ENCODE peak calls at places on chromosomes 4 and X, in four cellular contexts. Q is DND-41; J is CD8-positive, alpha-beta T cell; V is fibroblast of lung. W is an unnamed sample.

GRCh38 chrX:54248309-54248708 is 65.3 kb upstream of the FAM120C start:
- DNase-seq in Q (no peak), J (no peak), V (peak), W (peak)

GRCh38 chr4:48930654-48931053 is 24.1 kb upstream of the OCIAD2 start:
- DNase-seq in Q (no peak), J (no peak), V (no peak), W (no peak)

GRCh38 chr4:90226734-90227133 is 99.5 kb downstream of the CCSER1 start:
- DNase-seq in Q (no peak), J (no peak), V (no peak), W (no peak)

GRCh38 chrX:261858-262390 is 19.3 kb upstream of the PLCXD1 start:
- DNase-seq in Q (no peak), J (no peak), V (no peak), W (no peak)

GRCh38 chr4:38884254-38884653 is 16.6 kb downstream of the FAM114A1 start:
- DNase-seq in Q (no peak), J (no peak), V (no peak), W (no peak)

GRCh38 chrX:118181030-118181429 is 64.4 kb upstream of the KLHL13 start:
- DNase-seq in Q (no peak), J (no peak), V (peak), W (no peak)

GRCh38 chrX:43481601-43482000 is 174.5 kb upstream of the MAOA start:
- DNase-seq in Q (no peak), J (no peak), V (no peak), W (no peak)

GRCh38 chr4:86791126-86791525 is 58.1 kb downstream of the SLC10A6 start:
- DNase-seq in Q (peak), J (no peak), V (no peak), W (no peak)

GRCh38 chrX:15926622-15927021 is 72.0 kb upstream of the AP1S2 start:
- DNase-seq in Q (no peak), J (no peak), V (no peak), W (no peak)

GRCh38 chrX:21779095-21779494 is 21.2 kb upstream of the SMPX start:
- DNase-seq in Q (no peak), J (no peak), V (no peak), W (no peak)

GRCh38 chr4:10035130-10035529 is 13.8 kb upstream of the SLC2A9 start:
- DNase-seq in Q (no peak), J (no peak), V (no peak), W (no peak)

GRCh38 chr4:106017975-106018374 is 122.7 kb downstream of the NPNT start:
- DNase-seq in Q (no peak), J (no peak), V (no peak), W (no peak)

GRCh38 chr4:72394264-72394663 is 174.8 kb downstream of the ADAMTS3 start:
- DNase-seq in Q (no peak), J (no peak), V (no peak), W (no peak)

GRCh38 chrX:73765776-73766465 is 202.9 kb downstream of the CHIC1 start:
- DNase-seq in Q (peak), J (no peak), V (no peak), W (no peak)

GRCh38 chr4:20127626-20128025 is 124.1 kb upstream of the SLIT2 start:
- DNase-seq in Q (no peak), J (no peak), V (peak), W (no peak)

GRCh38 chr4:85402371-85402770 is 72.6 kb upstream of the ARHGAP24 start:
- DNase-seq in Q (no peak), J (no peak), V (peak), W (no peak)

DNA sequence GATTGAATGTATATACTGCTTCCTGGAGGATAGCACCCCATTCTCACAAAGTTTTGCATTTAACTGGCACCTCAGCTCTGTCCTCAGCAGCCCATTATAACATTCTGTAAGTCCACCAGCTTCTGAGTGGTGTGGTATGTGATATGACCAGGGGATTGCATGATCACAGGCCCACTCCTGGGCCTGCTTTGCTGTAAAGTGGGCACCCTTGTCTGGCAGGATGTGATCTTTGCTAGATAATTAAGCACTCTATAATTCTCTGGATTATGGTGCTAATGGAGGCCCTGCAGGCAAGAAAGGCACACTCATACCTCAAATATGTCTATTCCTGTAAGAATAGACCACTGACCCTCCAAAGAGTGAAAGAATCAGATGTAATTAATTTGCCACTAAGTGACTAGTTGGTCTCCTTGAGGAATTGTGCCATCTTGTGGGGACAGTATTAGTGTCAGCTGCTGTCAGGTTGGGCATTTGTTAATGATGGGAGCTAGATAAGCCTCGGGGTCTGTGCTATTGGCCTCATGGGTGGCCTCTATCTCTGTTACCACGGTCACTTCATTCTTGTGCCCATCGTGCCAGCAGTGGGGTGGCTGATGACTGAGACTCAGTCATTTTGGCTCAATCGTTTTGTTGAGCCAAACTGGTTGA is 2.2 kb upstream of the CFI start:
- DNase-seq in Q (peak), J (no peak), V (peak), W (peak)
- TF ChIP-seq CTCF in Q (peak), J (no peak), V (peak), W (peak)

GRCh38 chrX:72308566-72309296 is 3.0 kb upstream of the CITED1 start:
- DNase-seq in Q (no peak), J (no peak), V (peak), W (no peak)
- H3K4me3 ChIP-seq in Q (no peak), J (no peak), V (no peak), W (no peak)

DNA sequence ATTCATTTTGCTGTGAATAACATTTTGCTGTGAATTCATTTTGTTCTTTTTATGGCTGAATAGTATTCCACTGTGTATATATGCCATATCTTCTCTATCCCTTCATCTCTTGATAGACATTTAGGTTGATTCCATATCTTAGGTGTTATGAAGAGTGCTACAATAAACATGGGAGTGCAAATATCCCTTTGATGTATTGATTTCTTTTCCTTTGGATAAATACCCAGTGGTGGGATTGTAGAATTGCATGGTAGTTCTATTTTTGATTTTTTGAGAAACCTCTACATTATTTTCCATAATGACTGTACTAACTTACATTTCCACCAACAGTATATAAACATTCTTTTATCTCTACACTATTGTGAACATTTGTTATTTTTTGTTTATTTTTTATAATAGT is 555.9 kb downstream of the PDHA2 start:
- DNase-seq in Q (no peak), J (no peak), V (no peak), W (no peak)
- TF ChIP-seq CTCF in Q (no peak), J (no peak), V (no peak), W (no peak)

GRCh38 chr4:374298-375160 is 36.9 kb downstream of the ZNF141 start:
- DNase-seq in Q (no peak), J (no peak), V (peak), W (no peak)

GRCh38 chr4:373062-373839 is 35.6 kb downstream of the ZNF141 start:
- DNase-seq in Q (no peak), J (no peak), V (peak), W (no peak)
- H3K4me3 ChIP-seq in Q (no peak), J (peak), V (no peak), W (no peak)

W was measured in GM12865.